ENCODE peak calls at places on chromosomes 3 and 15, in ten cellular contexts. One of them, this sample, is unnamed.

GRCh38 chr3:73070675-73071575 is 9.5 kb downstream of the EBLN2 start:
- DNase-seq in neural crest cell: no peak
- DNase-seq in NCI-H510A treated with DMSO at 0.1 percent for 48 hours: no peak
- DNase-seq in right atrium auricular region: no peak
- DNase-seq in stomach: no peak
- DNase-seq in NCI-H187: no peak
- DNase-seq in NCI-H2081: no peak
- DNase-seq in iris pigment epithelial cell: peak; percentile 88
- DNase-seq in AML-193: no peak
- DNase-seq in activated naive CD8-positive, alpha-beta T cell treated with anti-CD3 and anti-CD28 coated beads for 36 hours: no peak
- DNase-seq in this sample: peak; percentile 82

GRCh38 chr15:62739507-62739906 is 303.0 kb upstream of the TPM1 start:
- DNase-seq in stomach: no peak
- DNase-seq in NCI-H187: no peak
- DNase-seq in NCI-H510A treated with DMSO at 0.1 percent for 48 hours: no peak
- DNase-seq in neural crest cell: no peak
- DNase-seq in activated naive CD8-positive, alpha-beta T cell treated with anti-CD3 and anti-CD28 coated beads for 36 hours: no peak
- DNase-seq in NCI-H2081: no peak
- DNase-seq in AML-193: no peak
- DNase-seq in iris pigment epithelial cell: peak; percentile 40
- DNase-seq in right atrium auricular region: no peak
- DNase-seq in this sample: peak; percentile 69

GRCh38 chr3:64645236-64645635 is 42.6 kb downstream of the ADAMTS9 start:
- DNase-seq in AML-193: no peak
- DNase-seq in activated naive CD8-positive, alpha-beta T cell treated with anti-CD3 and anti-CD28 coated beads for 36 hours: no peak
- DNase-seq in NCI-H510A treated with DMSO at 0.1 percent for 48 hours: no peak
- DNase-seq in NCI-H187: no peak
- DNase-seq in neural crest cell: no peak
- DNase-seq in NCI-H2081: no peak
- DNase-seq in right atrium auricular region: no peak
- DNase-seq in iris pigment epithelial cell: peak; percentile 31
- DNase-seq in stomach: no peak
- DNase-seq in this sample: peak; percentile 62

GRCh38 chr15:70260580-70260979 is 162.9 kb upstream of the TLE3 start:
- DNase-seq in iris pigment epithelial cell: no peak
- DNase-seq in neural crest cell: no peak
- DNase-seq in NCI-H510A treated with DMSO at 0.1 percent for 48 hours: no peak
- DNase-seq in AML-193: no peak
- DNase-seq in right atrium auricular region: no peak
- DNase-seq in NCI-H187: no peak
- DNase-seq in stomach: no peak
- DNase-seq in NCI-H2081: no peak
- DNase-seq in activated naive CD8-positive, alpha-beta T cell treated with anti-CD3 and anti-CD28 coated beads for 36 hours: no peak
- DNase-seq in this sample: no peak

GRCh38 chr3:13040381-13041074 is 32.7 kb downstream of the IQSEC1 start:
- DNase-seq in NCI-H2081: no peak
- DNase-seq in NCI-H187: no peak
- DNase-seq in stomach: no peak
- DNase-seq in neural crest cell: no peak
- DNase-seq in NCI-H510A treated with DMSO at 0.1 percent for 48 hours: no peak
- DNase-seq in right atrium auricular region: no peak
- DNase-seq in AML-193: no peak
- DNase-seq in iris pigment epithelial cell: no peak
- DNase-seq in activated naive CD8-positive, alpha-beta T cell treated with anti-CD3 and anti-CD28 coated beads for 36 hours: peak; percentile 61
- DNase-seq in this sample: peak; percentile 57

GRCh38 chr15:64134322-64134829 is 17.2 kb upstream of the SNX22 start:
- DNase-seq in stomach: peak; percentile 66
- DNase-seq in right atrium auricular region: no peak
- DNase-seq in activated naive CD8-positive, alpha-beta T cell treated with anti-CD3 and anti-CD28 coated beads for 36 hours: no peak
- DNase-seq in NCI-H510A treated with DMSO at 0.1 percent for 48 hours: no peak
- DNase-seq in neural crest cell: no peak
- DNase-seq in iris pigment epithelial cell: peak; percentile 34
- DNase-seq in AML-193: no peak
- DNase-seq in NCI-H2081: no peak
- DNase-seq in NCI-H187: no peak
- DNase-seq in this sample: peak; percentile 73

GRCh38 chr3:42010530-42010929 is 48.6 kb upstream of the ULK4 start:
- DNase-seq in neural crest cell: no peak
- DNase-seq in right atrium auricular region: no peak
- DNase-seq in NCI-H510A treated with DMSO at 0.1 percent for 48 hours: no peak
- DNase-seq in stomach: no peak
- DNase-seq in NCI-H2081: no peak
- DNase-seq in iris pigment epithelial cell: no peak
- DNase-seq in activated naive CD8-positive, alpha-beta T cell treated with anti-CD3 and anti-CD28 coated beads for 36 hours: no peak
- DNase-seq in NCI-H187: no peak
- DNase-seq in AML-193: no peak
- DNase-seq in this sample: no peak

GRCh38 chr3:66427951-66428350 is 72.9 kb downstream of the LRIG1 start:
- DNase-seq in AML-193: no peak
- DNase-seq in right atrium auricular region: no peak
- DNase-seq in neural crest cell: no peak
- DNase-seq in NCI-H187: no peak
- DNase-seq in activated naive CD8-positive, alpha-beta T cell treated with anti-CD3 and anti-CD28 coated beads for 36 hours: no peak
- DNase-seq in NCI-H510A treated with DMSO at 0.1 percent for 48 hours: no peak
- DNase-seq in NCI-H2081: no peak
- DNase-seq in stomach: no peak
- DNase-seq in iris pigment epithelial cell: no peak
- DNase-seq in this sample: no peak

GRCh38 chr3:72559377-72559776 is 288.9 kb downstream of the SHQ1 start:
- DNase-seq in NCI-H510A treated with DMSO at 0.1 percent for 48 hours: no peak
- DNase-seq in activated naive CD8-positive, alpha-beta T cell treated with anti-CD3 and anti-CD28 coated beads for 36 hours: no peak
- DNase-seq in right atrium auricular region: no peak
- DNase-seq in neural crest cell: no peak
- DNase-seq in iris pigment epithelial cell: no peak
- DNase-seq in NCI-H187: no peak
- DNase-seq in stomach: no peak
- DNase-seq in NCI-H2081: no peak
- DNase-seq in AML-193: no peak
- DNase-seq in this sample: no peak

GRCh38 chr15:77784361-77785292 is 151.9 kb upstream of the LINGO1 start:
- DNase-seq in stomach: no peak
- DNase-seq in NCI-H187: no peak
- DNase-seq in NCI-H2081: peak; percentile 38
- DNase-seq in right atrium auricular region: no peak
- DNase-seq in activated naive CD8-positive, alpha-beta T cell treated with anti-CD3 and anti-CD28 coated beads for 36 hours: peak; percentile 17
- DNase-seq in iris pigment epithelial cell: peak; percentile 20
- DNase-seq in NCI-H510A treated with DMSO at 0.1 percent for 48 hours: no peak
- DNase-seq in neural crest cell: peak; percentile 10
- DNase-seq in AML-193: no peak
- DNase-seq in this sample: peak; percentile 7

GRCh38 chr3:191329654-191330308 is 545 bp downstream of the UTS2B start:
- DNase-seq in NCI-H2081: peak; percentile 35
- DNase-seq in AML-193: no peak
- DNase-seq in neural crest cell: peak; percentile 40
- DNase-seq in stomach: peak; percentile 54
- DNase-seq in activated naive CD8-positive, alpha-beta T cell treated with anti-CD3 and anti-CD28 coated beads for 36 hours: no peak
- DNase-seq in right atrium auricular region: peak; percentile 60
- DNase-seq in NCI-H510A treated with DMSO at 0.1 percent for 48 hours: peak; percentile 26
- DNase-seq in NCI-H187: peak; percentile 13
- DNase-seq in iris pigment epithelial cell: peak; percentile 54
- DNase-seq in this sample: peak; percentile 80

GRCh38 chr15:65055201-65055870 is 10.1 kb downstream of the SLC51B start:
- DNase-seq in stomach: peak; percentile 48
- DNase-seq in NCI-H187: no peak
- DNase-seq in NCI-H2081: no peak
- DNase-seq in iris pigment epithelial cell: peak; percentile 68
- DNase-seq in neural crest cell: no peak
- DNase-seq in right atrium auricular region: no peak
- DNase-seq in activated naive CD8-positive, alpha-beta T cell treated with anti-CD3 and anti-CD28 coated beads for 36 hours: no peak
- DNase-seq in AML-193: no peak
- DNase-seq in NCI-H510A treated with DMSO at 0.1 percent for 48 hours: no peak
- DNase-seq in this sample: peak; percentile 59

GRCh38 chr15:39344662-39345141 is 236.2 kb upstream of the THBS1 start:
- DNase-seq in NCI-H187: no peak
- DNase-seq in activated naive CD8-positive, alpha-beta T cell treated with anti-CD3 and anti-CD28 coated beads for 36 hours: no peak
- DNase-seq in iris pigment epithelial cell: no peak
- DNase-seq in NCI-H510A treated with DMSO at 0.1 percent for 48 hours: no peak
- DNase-seq in AML-193: no peak
- DNase-seq in stomach: no peak
- DNase-seq in neural crest cell: no peak
- DNase-seq in NCI-H2081: no peak
- DNase-seq in right atrium auricular region: no peak
- DNase-seq in this sample: no peak

GRCh38 chr15:50860824-50861223 is 47.7 kb upstream of the AP4E1 start:
- DNase-seq in stomach: no peak
- DNase-seq in activated naive CD8-positive, alpha-beta T cell treated with anti-CD3 and anti-CD28 coated beads for 36 hours: no peak
- DNase-seq in right atrium auricular region: no peak
- DNase-seq in AML-193: no peak
- DNase-seq in neural crest cell: no peak
- DNase-seq in NCI-H187: no peak
- DNase-seq in NCI-H2081: no peak
- DNase-seq in iris pigment epithelial cell: no peak
- DNase-seq in NCI-H510A treated with DMSO at 0.1 percent for 48 hours: no peak
- DNase-seq in this sample: no peak

GRCh38 chr3:64684715-64685261 is 3.0 kb downstream of the ADAMTS9 start:
- DNase-seq in NCI-H187: no peak
- DNase-seq in iris pigment epithelial cell: peak; percentile 51
- DNase-seq in NCI-H2081: no peak
- DNase-seq in NCI-H510A treated with DMSO at 0.1 percent for 48 hours: no peak
- DNase-seq in right atrium auricular region: no peak
- DNase-seq in neural crest cell: peak; percentile 4
- DNase-seq in stomach: no peak
- DNase-seq in AML-193: no peak
- DNase-seq in activated naive CD8-positive, alpha-beta T cell treated with anti-CD3 and anti-CD28 coated beads for 36 hours: no peak
- DNase-seq in this sample: peak; percentile 75

GRCh38 chr3:24680214-24680967 is 185.7 kb upstream of the THRB start:
- DNase-seq in AML-193: peak; percentile 22
- DNase-seq in activated naive CD8-positive, alpha-beta T cell treated with anti-CD3 and anti-CD28 coated beads for 36 hours: peak; percentile 54
- DNase-seq in NCI-H187: no peak
- DNase-seq in stomach: peak; percentile 66
- DNase-seq in iris pigment epithelial cell: peak; percentile 64
- DNase-seq in right atrium auricular region: peak; percentile 73
- DNase-seq in NCI-H510A treated with DMSO at 0.1 percent for 48 hours: peak; percentile 51
- DNase-seq in neural crest cell: peak; percentile 85
- DNase-seq in NCI-H2081: no peak
- DNase-seq in this sample: peak; percentile 78

GRCh38 chr3:55615694-55616310 is 128.7 kb upstream of the WNT5A start:
- DNase-seq in NCI-H2081: no peak
- DNase-seq in AML-193: no peak
- DNase-seq in NCI-H187: no peak
- DNase-seq in iris pigment epithelial cell: no peak
- DNase-seq in activated naive CD8-positive, alpha-beta T cell treated with anti-CD3 and anti-CD28 coated beads for 36 hours: no peak
- DNase-seq in right atrium auricular region: peak; percentile 63
- DNase-seq in stomach: no peak
- DNase-seq in neural crest cell: no peak
- DNase-seq in NCI-H510A treated with DMSO at 0.1 percent for 48 hours: no peak
- DNase-seq in this sample: no peak